ENCODE peak calls at places on chromosomes 6 and 20, in eight cellular contexts. S is heart left ventricle, G is breast epithelium, I is A549, B is tibial nerve, M is epithelial cell of prostate, D is mesendoderm, P is substantia nigra. Q is an unnamed sample.

GRCh38 chr6:50823130-50823920 is 4.7 kb downstream of the TFAP2B start:
- DNase-seq in S (no peak), G (no peak), I (no peak), B (no peak), M (no peak), D (no peak), P (no peak), Q (no peak)

GRCh38 chr6:42405025-42405424 is 46.7 kb downstream of the TRERF1 start:
- DNase-seq in S (peak), G (no peak), I (no peak), B (no peak), M (no peak), D (peak), P (no peak), Q (no peak)

GRCh38 chr20:19251958-19252669 is 39.7 kb downstream of the SLC24A3 start:
- DNase-seq in S (no peak), G (no peak), I (no peak), B (no peak), M (no peak), D (no peak), P (no peak), Q (no peak)

GRCh38 chr20:49659096-49659495 is 54.6 kb downstream of the B4GALT5 start:
- DNase-seq in S (no peak), G (no peak), I (no peak), B (no peak), M (no peak), D (no peak), P (no peak), Q (no peak)

GRCh38 chr6:24140572-24140971 is 14.6 kb downstream of the NRSN1 start:
- DNase-seq in S (peak), G (peak), I (no peak), B (no peak), M (no peak), D (no peak), P (peak), Q (peak)

GRCh38 chr6:8546496-8546895 is 111.2 kb upstream of the SLC35B3 start:
- DNase-seq in S (no peak), G (no peak), I (no peak), B (no peak), M (no peak), D (peak), P (no peak), Q (no peak)

GRCh38 chr6:17058550-17058949 is 43.3 kb upstream of the STMND1 start:
- DNase-seq in S (no peak), G (no peak), I (no peak), B (no peak), M (no peak), D (no peak), P (no peak), Q (no peak)

GRCh38 chr20:52529856-52530255 is 338.3 kb upstream of the ZFP64 start:
- DNase-seq in S (no peak), G (no peak), I (no peak), B (no peak), M (no peak), D (no peak), P (no peak), Q (no peak)

GRCh38 chr6:16766043-16766521 is 4.8 kb upstream of the ATXN1 start:
- DNase-seq in S (no peak), G (no peak), I (no peak), B (no peak), M (no peak), D (no peak), P (no peak), Q (no peak)

GRCh38 chr6:109964949-109965348 is 13.2 kb upstream of the GPR6 start:
- DNase-seq in S (no peak), G (no peak), I (no peak), B (no peak), M (no peak), D (no peak), P (no peak), Q (no peak)

GRCh38 chr20:51931321-51931720 is 129.0 kb upstream of the SALL4 start:
- DNase-seq in S (no peak), G (no peak), I (no peak), B (no peak), M (no peak), D (peak), P (no peak), Q (no peak)

GRCh38 chr20:2463616-2464365 is 6.8 kb downstream of the SNRPB start:
- DNase-seq in S (no peak), G (no peak), I (no peak), B (no peak), M (no peak), D (no peak), P (no peak), Q (no peak)

GRCh38 chr6:24445704-24446103 is 43.0 kb downstream of the MRS2 start:
- DNase-seq in S (no peak), G (no peak), I (no peak), B (no peak), M (no peak), D (peak), P (no peak), Q (no peak)

GRCh38 chr6:37459981-37460800 is 27.2 kb downstream of the CMTR1 start:
- DNase-seq in S (no peak), G (no peak), I (no peak), B (no peak), M (no peak), D (peak), P (no peak), Q (no peak)

GRCh38 chr6:1767481-1768246 is 157.9 kb downstream of the FOXC1 start:
- DNase-seq in S (peak), G (no peak), I (no peak), B (peak), M (no peak), D (peak), P (no peak), Q (peak)

GRCh38 chr6:167532410-167533294 is 207.8 kb downstream of the TTLL2 start:
- DNase-seq in S (no peak), G (no peak), I (no peak), B (no peak), M (no peak), D (no peak), P (no peak), Q (no peak)

GRCh38 chr6:46419576-46420002 is 71.7 kb downstream of the RCAN2 start:
- DNase-seq in S (peak), G (peak), I (peak), B (peak), M (peak), D (peak), P (peak), Q (no peak)

GRCh38 chr20:21189761-21190523 is 64.1 kb downstream of the KIZ start:
- DNase-seq in S (no peak), G (no peak), I (no peak), B (no peak), M (no peak), D (peak), P (no peak), Q (no peak)

GRCh38 chr6:158211273-158212055 is 43.3 kb downstream of the GTF2H5 start:
- DNase-seq in S (no peak), G (no peak), I (no peak), B (no peak), M (no peak), D (no peak), P (no peak), Q (no peak)

GRCh38 chr6:75802366-75802765 is 53.3 kb downstream of the MYO6 start:
- DNase-seq in S (no peak), G (no peak), I (no peak), B (no peak), M (no peak), D (no peak), P (no peak), Q (no peak)

GRCh38 chr6:31190488-31190887 is 20.0 kb upstream of the POU5F1 start:
- DNase-seq in S (no peak), G (no peak), I (no peak), B (no peak), M (no peak), D (no peak), P (no peak), Q (no peak)

GRCh38 chr6:31094389-31094881 is 17.9 kb downstream of the C6orf15 start:
- DNase-seq in S (no peak), G (peak), I (no peak), B (no peak), M (no peak), D (no peak), P (no peak), Q (no peak)

GRCh38 chr6:35062676-35063574 is 78.2 kb downstream of the TCP11 start:
- DNase-seq in S (peak), G (no peak), I (no peak), B (no peak), M (no peak), D (no peak), P (no peak), Q (no peak)

GRCh38 chr20:64058536-64058935 is 4.5 kb upstream of the TCEA2 start:
- DNase-seq in S (no peak), G (no peak), I (no peak), B (no peak), M (no peak), D (no peak), P (no peak), Q (no peak)

GRCh38 chr20:24780648-24781047 is 168.4 kb upstream of the CST7 start:
- DNase-seq in S (no peak), G (no peak), I (no peak), B (no peak), M (no peak), D (no peak), P (no peak), Q (no peak)

GRCh38 chr20:23147964-23148720 is 62.0 kb upstream of the CD93 start:
- DNase-seq in S (peak), G (no peak), I (peak), B (peak), M (peak), D (no peak), P (no peak), Q (no peak)

GRCh38 chr6:157714153-157714490 is 108.9 kb upstream of the SNX9 start:
- DNase-seq in S (no peak), G (no peak), I (no peak), B (no peak), M (no peak), D (peak), P (no peak), Q (no peak)

GRCh38 chr6:9621276-9621675 is 793.6 kb downstream of the TFAP2A start:
- DNase-seq in S (no peak), G (no peak), I (no peak), B (no peak), M (peak), D (no peak), P (no peak), Q (no peak)

GRCh38 chr20:57581202-57582028 is 20.5 kb downstream of the PCK1 start:
- DNase-seq in S (no peak), G (no peak), I (no peak), B (peak), M (no peak), D (no peak), P (no peak), Q (no peak)

GRCh38 chr6:142307963-142308748 is 6.3 kb downstream of the ADGRG6 start:
- DNase-seq in S (no peak), G (no peak), I (no peak), B (no peak), M (no peak), D (no peak), P (no peak), Q (no peak)

GRCh38 chr6:134519456-134519855 is 201.5 kb upstream of the SGK1 start:
- DNase-seq in S (peak), G (no peak), I (no peak), B (no peak), M (no peak), D (no peak), P (no peak), Q (no peak)

GRCh38 chr6:12472601-12473038 is 182.5 kb downstream of the EDN1 start:
- DNase-seq in S (peak), G (peak), I (no peak), B (peak), M (peak), D (peak), P (no peak), Q (peak)

GRCh38 chr6:120108061-120108795 is 758.7 kb upstream of the MAN1A1 start:
- DNase-seq in S (no peak), G (no peak), I (no peak), B (no peak), M (no peak), D (peak), P (no peak), Q (no peak)

GRCh38 chr20:51067792-51068191 is 44.9 kb upstream of the KCNG1 start:
- DNase-seq in S (no peak), G (no peak), I (no peak), B (no peak), M (no peak), D (no peak), P (no peak), Q (no peak)

GRCh38 chr6:113969888-113970807 is 800 bp downstream of the HDAC2 start:
- DNase-seq in S (peak), G (no peak), I (no peak), B (peak), M (no peak), D (peak), P (peak), Q (peak)

GRCh38 chr20:34165246-34165645 is 53.2 kb upstream of the EIF2S2 start:
- DNase-seq in S (no peak), G (no peak), I (no peak), B (no peak), M (no peak), D (no peak), P (no peak), Q (no peak)

GRCh38 chr6:165308926-165309731 is at the start of gene C6orf118:
- DNase-seq in S (peak), G (no peak), I (peak), B (no peak), M (no peak), D (peak), P (no peak), Q (peak)

GRCh38 chr20:62066983-62067433 is 1.3 kb upstream of the TAF4 start:
- DNase-seq in S (no peak), G (no peak), I (no peak), B (peak), M (no peak), D (peak), P (no peak), Q (no peak)

GRCh38 chr20:63969851-63970713 is at the start of gene ZNF512B:
- DNase-seq in S (peak), G (peak), I (peak), B (no peak), M (no peak), D (peak), P (peak), Q (peak)

DNA sequence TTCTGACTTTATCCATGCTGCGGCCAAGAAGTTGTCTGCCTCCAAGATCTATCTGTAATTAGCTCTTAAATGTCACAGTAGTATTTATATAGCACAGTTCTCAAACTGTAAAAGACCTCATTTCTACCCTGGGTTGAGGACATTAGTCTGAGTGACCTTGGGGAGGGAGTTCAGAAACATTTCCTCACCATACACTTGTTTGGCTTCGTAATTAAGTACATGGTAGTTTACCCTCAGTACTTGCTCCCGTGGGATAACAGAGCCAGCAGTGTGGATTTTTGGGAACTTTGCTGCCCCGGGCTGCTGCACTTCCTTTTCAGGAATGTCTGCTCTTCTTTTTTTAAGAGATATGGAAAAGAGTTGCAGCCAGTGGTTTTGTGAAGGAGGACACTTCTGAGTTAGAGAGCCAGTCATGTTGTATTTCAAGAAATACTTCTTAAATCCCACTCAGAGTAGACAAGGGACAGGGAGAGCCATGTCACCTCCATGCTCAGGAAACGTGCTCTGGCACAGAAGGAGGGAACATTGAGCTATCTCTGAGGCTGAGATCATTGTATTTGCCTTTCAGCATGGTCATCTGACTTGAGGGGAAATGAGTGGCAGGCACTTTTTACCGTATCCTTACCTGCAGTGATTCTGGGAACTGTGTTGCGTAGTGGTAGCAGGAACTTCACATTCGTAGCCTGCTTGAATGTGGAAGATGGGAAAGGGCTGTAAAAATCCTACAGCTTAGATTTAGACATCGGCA is 33.6 kb downstream of the RPRD1B start:
- DNase-seq in S (peak), G (no peak), I (no peak), B (no peak), M (no peak), D (no peak), P (no peak), Q (no peak)
- H3K27ac ChIP-seq in S (peak), G (no peak), I (no peak), B (no peak), M (no peak), D (no peak), P (no peak), Q (peak)

DNA sequence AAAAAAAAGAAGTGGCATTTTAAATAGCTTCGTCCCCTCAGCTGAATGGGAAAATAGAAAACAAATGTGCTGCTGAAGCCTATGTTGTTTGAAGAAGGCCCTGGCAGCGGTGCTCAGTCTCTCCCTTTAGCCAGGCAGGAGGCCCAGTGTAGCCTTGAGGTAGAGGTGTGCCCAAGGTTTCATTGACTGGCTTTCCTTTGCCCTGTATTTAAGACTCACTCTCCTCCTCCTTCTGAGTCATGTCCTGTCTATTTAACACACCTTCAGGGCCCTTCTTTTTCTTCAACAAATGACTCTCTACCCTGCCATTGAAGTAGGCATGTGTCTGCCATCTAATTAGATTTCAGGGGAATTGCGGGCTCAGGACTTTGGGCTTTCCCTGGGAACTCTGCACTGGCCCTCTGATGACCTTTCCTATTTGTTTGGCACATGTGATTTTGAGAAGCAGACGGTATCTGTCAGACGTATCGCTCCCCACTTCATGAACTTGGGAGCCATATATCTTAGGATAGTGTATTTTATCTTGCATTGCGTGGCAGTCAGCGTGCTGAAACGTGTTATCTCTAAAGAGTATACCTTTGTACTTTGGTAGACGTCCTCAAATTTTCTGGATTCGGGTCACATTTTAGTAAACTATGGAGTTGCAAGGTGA is 4.3 kb downstream of the TJAP1 start:
- DNase-seq in S (no peak), G (no peak), I (no peak), B (no peak), M (peak), D (peak), P (no peak), Q (no peak)
- H3K27ac ChIP-seq in S (no peak), G (no peak), I (no peak), B (no peak), M (peak), D (no peak), P (no peak), Q (no peak)

GRCh38 chr6:89817481-89817880 is 2.1 kb downstream of the MDN1 start:
- DNase-seq in S (no peak), G (no peak), I (no peak), B (no peak), M (no peak), D (peak), P (no peak), Q (no peak)
- H3K27ac ChIP-seq in S (no peak), G (no peak), I (no peak), B (no peak), M (no peak), D (peak), P (no peak), Q (no peak)

GRCh38 chr6:149480502-149481280 is 4.1 kb downstream of the ZC3H12D start:
- DNase-seq in S (no peak), G (no peak), I (no peak), B (no peak), M (no peak), D (no peak), P (no peak), Q (no peak)

GRCh38 chr6:149483849-149484635 is 772 bp downstream of the ZC3H12D start:
- DNase-seq in S (no peak), G (no peak), I (no peak), B (no peak), M (no peak), D (no peak), P (no peak), Q (no peak)

GRCh38 chr6:149484733-149485700 is at the start of gene ZC3H12D:
- DNase-seq in S (peak), G (no peak), I (peak), B (peak), M (no peak), D (peak), P (no peak), Q (peak)

GRCh38 chr6:149482542-149483261 is 2.1 kb downstream of the ZC3H12D start:
- DNase-seq in S (no peak), G (no peak), I (no peak), B (no peak), M (no peak), D (no peak), P (no peak), Q (no peak)

GRCh38 chr6:149483302-149483701 is 1.5 kb downstream of the ZC3H12D start:
- DNase-seq in S (no peak), G (no peak), I (no peak), B (no peak), M (no peak), D (no peak), P (no peak), Q (no peak)
- H3K27ac ChIP-seq in S (peak), G (no peak), I (no peak), B (peak), M (no peak), D (no peak), P (no peak), Q (peak)

DNA sequence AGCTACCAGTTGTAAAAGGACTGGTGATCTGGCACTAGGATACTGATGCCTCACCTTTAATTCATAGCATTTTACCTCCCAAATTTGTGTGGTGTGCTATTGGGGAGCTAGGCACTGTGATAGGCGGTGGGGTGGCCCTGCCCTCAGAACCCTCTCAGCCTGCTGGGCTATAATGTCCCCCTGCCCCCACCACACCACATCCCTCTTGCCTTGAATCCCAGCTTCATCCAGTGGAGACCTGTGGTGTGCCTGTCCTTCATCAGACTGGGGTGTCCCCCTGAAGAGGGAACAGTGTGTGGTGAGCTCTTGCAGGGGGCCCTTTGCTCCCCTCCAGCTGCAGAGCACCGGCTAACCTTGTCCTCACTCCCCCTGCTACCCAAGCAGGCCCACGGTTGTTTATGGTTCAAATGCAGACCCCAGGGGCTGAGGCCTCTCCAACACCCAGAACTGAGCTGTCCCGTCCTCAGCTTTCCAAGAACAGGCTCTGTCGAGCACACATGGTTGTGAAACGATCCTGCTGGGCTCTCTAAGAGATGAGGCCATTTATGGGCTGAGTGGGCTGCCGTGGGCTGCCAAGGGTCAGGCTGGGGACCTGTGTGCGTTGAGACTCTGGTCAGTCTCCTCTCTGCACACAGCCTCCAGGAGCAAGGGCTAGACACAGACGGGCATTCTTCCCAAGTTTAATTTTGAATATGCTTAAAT is 26.9 kb upstream of the VEGFA start:
- DNase-seq in S (no peak), G (no peak), I (no peak), B (no peak), M (no peak), D (no peak), P (no peak), Q (no peak)
- H3K27ac ChIP-seq in S (no peak), G (no peak), I (no peak), B (no peak), M (no peak), D (no peak), P (no peak), Q (peak)

Q was measured in left ventricle myocardium inferior.